ENCODE peak calls at places on chromosome 18, in five cellular contexts. One of them, this sample, is unnamed.

GRCh38 chr18:74946646-74947045 is 262.3 kb downstream of the PTGR3 start:
- DNase-seq in neuronal stem cell: no peak
- DNase-seq in mucosa of descending colon: no peak
- DNase-seq in BJ: no peak
- DNase-seq in heart right ventricle: no peak
- DNase-seq in this sample: no peak

GRCh38 chr18:47750889-47751423 is 179.5 kb downstream of the SMAD2 start:
- DNase-seq in heart right ventricle: no peak
- DNase-seq in mucosa of descending colon: no peak
- DNase-seq in BJ: no peak
- DNase-seq in neuronal stem cell: no peak
- DNase-seq in this sample: no peak

GRCh38 chr18:3248670-3249359 is 1.2 kb downstream of the MYL12A start:
- DNase-seq in neuronal stem cell: no peak
- DNase-seq in BJ: no peak
- DNase-seq in heart right ventricle: no peak
- DNase-seq in mucosa of descending colon: no peak
- DNase-seq in this sample: no peak

GRCh38 chr18:44594779-44595467 is 85.8 kb upstream of the SETBP1 start:
- DNase-seq in mucosa of descending colon: no peak
- DNase-seq in heart right ventricle: no peak
- DNase-seq in BJ: no peak
- DNase-seq in neuronal stem cell: no peak
- DNase-seq in this sample: no peak

GRCh38 chr18:49500136-49500921 is 13.3 kb upstream of the C18orf32 start:
- DNase-seq in mucosa of descending colon: no peak
- DNase-seq in heart right ventricle: no peak
- DNase-seq in BJ: no peak
- DNase-seq in neuronal stem cell: peak; percentile 87
- DNase-seq in this sample: no peak

GRCh38 chr18:79511671-79512301 is 116.1 kb downstream of the NFATC1 start:
- DNase-seq in mucosa of descending colon: peak; percentile 40
- DNase-seq in neuronal stem cell: no peak
- DNase-seq in heart right ventricle: no peak
- DNase-seq in BJ: no peak
- DNase-seq in this sample: no peak

GRCh38 chr18:75544051-75544481 is 116.6 kb upstream of the SMIM21 start:
- DNase-seq in BJ: no peak
- DNase-seq in mucosa of descending colon: no peak
- DNase-seq in heart right ventricle: no peak
- DNase-seq in neuronal stem cell: no peak
- DNase-seq in this sample: no peak

GRCh38 chr18:25399554-25399953 is 47.6 kb upstream of the ZNF521 start:
- DNase-seq in heart right ventricle: no peak
- DNase-seq in BJ: no peak
- DNase-seq in mucosa of descending colon: no peak
- DNase-seq in neuronal stem cell: no peak
- DNase-seq in this sample: no peak

GRCh38 chr18:78630356-78630755 is 349.3 kb upstream of the SALL3 start:
- DNase-seq in neuronal stem cell: no peak
- DNase-seq in heart right ventricle: no peak
- DNase-seq in BJ: no peak
- DNase-seq in mucosa of descending colon: no peak
- DNase-seq in this sample: no peak

GRCh38 chr18:78787751-78788150 is 191.9 kb upstream of the SALL3 start:
- DNase-seq in BJ: no peak
- DNase-seq in heart right ventricle: no peak
- DNase-seq in neuronal stem cell: no peak
- DNase-seq in mucosa of descending colon: no peak
- DNase-seq in this sample: no peak

GRCh38 chr18:31630549-31630948 is 38.9 kb downstream of the TTR start:
- DNase-seq in neuronal stem cell: no peak
- DNase-seq in mucosa of descending colon: no peak
- DNase-seq in BJ: no peak
- DNase-seq in heart right ventricle: no peak
- DNase-seq in this sample: no peak

GRCh38 chr18:75896865-75897264 is 469.4 kb upstream of the SMIM21 start:
- DNase-seq in BJ: no peak
- DNase-seq in neuronal stem cell: no peak
- DNase-seq in heart right ventricle: no peak
- DNase-seq in mucosa of descending colon: no peak
- DNase-seq in this sample: no peak

GRCh38 chr18:46672062-46672970 is 15.3 kb upstream of the LOXHD1 start:
- DNase-seq in mucosa of descending colon: no peak
- DNase-seq in neuronal stem cell: no peak
- DNase-seq in heart right ventricle: no peak
- DNase-seq in BJ: no peak
- DNase-seq in this sample: no peak

GRCh38 chr18:76052196-76052595 is 442.8 kb downstream of the ZNF516 start:
- DNase-seq in heart right ventricle: no peak
- DNase-seq in mucosa of descending colon: no peak
- DNase-seq in BJ: no peak
- DNase-seq in neuronal stem cell: no peak
- DNase-seq in this sample: no peak

GRCh38 chr18:23890589-23890988 is 124.0 kb upstream of the TTC39C start:
- DNase-seq in neuronal stem cell: no peak
- DNase-seq in BJ: peak; percentile 49
- DNase-seq in heart right ventricle: no peak
- DNase-seq in mucosa of descending colon: no peak
- DNase-seq in this sample: no peak

GRCh38 chr18:80210312-80211083 is 36.8 kb downstream of the PARD6G start:
- DNase-seq in mucosa of descending colon: no peak
- DNase-seq in BJ: no peak
- DNase-seq in neuronal stem cell: no peak
- DNase-seq in heart right ventricle: no peak
- DNase-seq in this sample: no peak

GRCh38 chr18:40110455-40110854 is 1844.6 kb upstream of the PIK3C3 start:
- DNase-seq in BJ: no peak
- DNase-seq in neuronal stem cell: no peak
- DNase-seq in heart right ventricle: no peak
- DNase-seq in mucosa of descending colon: no peak
- DNase-seq in this sample: no peak

GRCh38 chr18:55322176-55322735 is 265.7 kb downstream of the TCF4 start:
- DNase-seq in neuronal stem cell: peak; percentile 72
- DNase-seq in mucosa of descending colon: peak; percentile 71
- DNase-seq in BJ: peak; percentile 74
- DNase-seq in heart right ventricle: peak; percentile 84
- DNase-seq in this sample: no peak

GRCh38 chr18:73688851-73689659 is 458.6 kb downstream of the FBXO15 start:
- DNase-seq in heart right ventricle: no peak
- DNase-seq in mucosa of descending colon: no peak
- DNase-seq in BJ: peak; percentile 86
- DNase-seq in neuronal stem cell: peak; percentile 12
- DNase-seq in this sample: no peak

GRCh38 chr18:21327101-21327500 is 85.1 kb downstream of the GREB1L start:
- DNase-seq in neuronal stem cell: no peak
- DNase-seq in heart right ventricle: no peak
- DNase-seq in BJ: no peak
- DNase-seq in mucosa of descending colon: no peak
- DNase-seq in this sample: no peak

GRCh38 chr18:12702221-12703095 is at the start of the genes CEP76 and PSMG2:
- DNase-seq in heart right ventricle: peak; percentile 94
- DNase-seq in neuronal stem cell: peak; percentile 87
- DNase-seq in mucosa of descending colon: peak; percentile 91
- DNase-seq in BJ: peak; percentile 39
- DNase-seq in this sample: peak; percentile 64

GRCh38 chr18:79579807-79580480 is 99.7 kb upstream of the CTDP1 start:
- DNase-seq in BJ: no peak
- DNase-seq in neuronal stem cell: no peak
- DNase-seq in mucosa of descending colon: peak; percentile 29
- DNase-seq in heart right ventricle: no peak
- DNase-seq in this sample: no peak

GRCh38 chr18:67794512-67794911 is 278.0 kb upstream of the DSEL start:
- DNase-seq in mucosa of descending colon: no peak
- DNase-seq in heart right ventricle: no peak
- DNase-seq in neuronal stem cell: no peak
- DNase-seq in BJ: peak; percentile 5
- DNase-seq in this sample: no peak

GRCh38 chr18:56812674-56813073 is 161.5 kb downstream of the WDR7 start:
- DNase-seq in neuronal stem cell: no peak
- DNase-seq in BJ: no peak
- DNase-seq in heart right ventricle: no peak
- DNase-seq in mucosa of descending colon: no peak
- DNase-seq in this sample: no peak

GRCh38 chr18:79947054-79947755 is 4.2 kb downstream of the SLC66A2 start:
- DNase-seq in mucosa of descending colon: peak; percentile 48
- DNase-seq in neuronal stem cell: no peak
- DNase-seq in heart right ventricle: no peak
- DNase-seq in BJ: no peak
- DNase-seq in this sample: no peak

GRCh38 chr18:74994502-74995403 is 214.2 kb downstream of the PTGR3 start:
- DNase-seq in mucosa of descending colon: peak; percentile 54
- DNase-seq in neuronal stem cell: no peak
- DNase-seq in BJ: no peak
- DNase-seq in heart right ventricle: no peak
- DNase-seq in this sample: no peak

GRCh38 chr18:47063070-47063469 is 27.6 kb upstream of the ELOA2 start:
- DNase-seq in BJ: no peak
- DNase-seq in neuronal stem cell: no peak
- DNase-seq in mucosa of descending colon: no peak
- DNase-seq in heart right ventricle: no peak
- DNase-seq in this sample: no peak

DNA sequence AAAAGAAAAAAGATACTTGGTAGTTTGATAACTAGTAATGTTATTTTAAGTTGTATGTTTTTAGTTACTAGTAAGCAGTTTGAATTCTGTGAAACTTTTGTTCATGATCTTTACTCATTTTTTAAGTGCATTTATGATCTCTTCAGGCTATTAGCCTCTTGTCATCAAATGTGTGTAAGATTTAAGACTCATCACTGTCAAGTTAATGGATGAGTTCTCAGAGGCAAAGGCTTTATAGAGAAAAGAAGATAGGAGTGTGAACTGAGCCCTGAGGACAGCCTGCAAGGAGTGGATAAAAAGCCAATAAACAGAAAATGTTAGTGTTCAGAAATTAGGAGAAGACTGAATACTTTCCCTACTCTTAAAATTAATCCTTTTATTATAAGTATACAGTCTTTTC is 13.5 kb downstream of the NDUFV2 start:
- DNase-seq in BJ: no peak
- DNase-seq in mucosa of descending colon: no peak
- DNase-seq in heart right ventricle: no peak
- DNase-seq in neuronal stem cell: no peak
- DNase-seq in this sample: no peak
- H3K36me3 ChIP-seq in BJ: no peaks in the 10 kb centered on the region
- H3K36me3 ChIP-seq in mucosa of descending colon: no peaks in the 10 kb centered on the region
- H3K36me3 ChIP-seq in heart right ventricle: peaks cover 27% of the 10 kb centered on the region
- H3K36me3 ChIP-seq in neuronal stem cell: peaks cover 95% of the 10 kb centered on the region
- H3K36me3 ChIP-seq in this sample: no peaks in the 10 kb centered on the region

GRCh38 chr18:37636831-37637230 is 71.2 kb upstream of the CELF4 start:
- DNase-seq in BJ: no peak
- DNase-seq in heart right ventricle: no peak
- DNase-seq in mucosa of descending colon: no peak
- DNase-seq in neuronal stem cell: no peak
- DNase-seq in this sample: no peak

GRCh38 chr18:37640504-37640903 is 74.9 kb upstream of the CELF4 start:
- DNase-seq in heart right ventricle: no peak
- DNase-seq in mucosa of descending colon: no peak
- DNase-seq in BJ: no peak
- DNase-seq in neuronal stem cell: no peak
- DNase-seq in this sample: no peak

GRCh38 chr18:37641573-37641972 is 76.0 kb upstream of the CELF4 start:
- DNase-seq in neuronal stem cell: no peak
- DNase-seq in heart right ventricle: no peak
- DNase-seq in BJ: no peak
- DNase-seq in mucosa of descending colon: no peak
- DNase-seq in this sample: no peak

GRCh38 chr18:37637451-37637850 is 71.9 kb upstream of the CELF4 start:
- DNase-seq in mucosa of descending colon: no peak
- DNase-seq in BJ: no peak
- DNase-seq in heart right ventricle: no peak
- DNase-seq in neuronal stem cell: no peak
- DNase-seq in this sample: no peak

DNA sequence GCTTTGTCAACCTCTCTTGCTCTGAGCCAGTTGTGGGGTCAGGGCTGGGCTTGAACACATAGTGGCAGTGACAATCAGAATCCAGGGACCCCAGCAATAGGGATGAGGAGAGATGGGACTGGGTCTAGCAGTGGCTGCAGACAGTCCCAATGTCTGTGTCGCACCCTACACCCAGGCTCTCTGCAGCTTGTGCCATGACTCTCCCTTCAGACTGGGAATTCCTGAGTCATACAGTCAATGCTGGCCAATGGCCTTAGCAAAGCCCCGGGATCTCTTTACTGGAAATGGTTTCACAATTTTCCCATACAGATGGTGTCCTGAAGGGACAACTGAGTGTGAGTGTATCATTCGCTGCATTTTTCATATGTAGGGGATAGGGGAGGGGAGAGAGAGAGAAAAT is 74.2 kb upstream of the CELF4 start:
- DNase-seq in heart right ventricle: no peak
- DNase-seq in mucosa of descending colon: no peak
- DNase-seq in neuronal stem cell: no peak
- DNase-seq in BJ: no peak
- DNase-seq in this sample: no peak
- H3K4me3 ChIP-seq in heart right ventricle: no peak overlapping the region
- H3K4me3 ChIP-seq in mucosa of descending colon: no peak overlapping the region
- H3K4me3 ChIP-seq in neuronal stem cell: no peak overlapping the region
- H3K4me3 ChIP-seq in BJ: no peak overlapping the region
- H3K4me3 ChIP-seq in this sample: no peak overlapping the region

DNA sequence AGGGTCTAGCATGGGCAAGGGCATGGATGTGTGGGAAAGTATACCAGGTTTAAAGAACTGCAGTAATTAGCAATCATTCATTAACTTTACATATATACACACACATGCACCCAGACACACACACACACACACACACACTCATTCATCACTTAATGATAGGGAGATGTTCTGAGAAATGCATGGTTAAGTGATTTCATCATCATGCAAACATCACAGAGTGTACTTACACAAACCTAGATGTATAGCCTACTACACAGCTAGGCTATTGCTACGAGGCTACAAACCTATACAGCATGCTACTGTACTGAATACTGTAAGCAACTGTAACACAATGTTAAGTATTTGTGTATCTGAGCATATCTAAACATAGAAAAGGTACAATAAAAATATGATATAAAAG is 83.6 kb downstream of the COLEC12 start:
- DNase-seq in heart right ventricle: no peak
- DNase-seq in neuronal stem cell: no peak
- DNase-seq in mucosa of descending colon: no peak
- DNase-seq in BJ: no peak
- DNase-seq in this sample: no peak
- H3K36me3 ChIP-seq in heart right ventricle: no peaks in the 10 kb centered on the region
- H3K36me3 ChIP-seq in neuronal stem cell: no peaks in the 10 kb centered on the region
- H3K36me3 ChIP-seq in mucosa of descending colon: no peaks in the 10 kb centered on the region
- H3K36me3 ChIP-seq in BJ: no peaks in the 10 kb centered on the region
- H3K36me3 ChIP-seq in this sample: no peaks in the 10 kb centered on the region

GRCh38 chr18:34709631-34710429 is at the start of gene DTNA:
- DNase-seq in heart right ventricle: no peak
- DNase-seq in mucosa of descending colon: no peak
- DNase-seq in BJ: peak; percentile 90
- DNase-seq in neuronal stem cell: peak; percentile 63
- DNase-seq in this sample: no peak
- H3K4me3 ChIP-seq in heart right ventricle: peak within 1 kb of the TSS; percentile 43
- H3K4me3 ChIP-seq in mucosa of descending colon: no peak within 1 kb of the TSS
- H3K4me3 ChIP-seq in BJ: peak within 1 kb of the TSS; percentile 23
- H3K4me3 ChIP-seq in neuronal stem cell: peak within 1 kb of the TSS; percentile 30
- H3K4me3 ChIP-seq in this sample: no peak within 1 kb of the TSS

GRCh38 chr18:62521588-62521987 is 1.2 kb upstream of the ZCCHC2 start:
- DNase-seq in heart right ventricle: no peak
- DNase-seq in mucosa of descending colon: no peak
- DNase-seq in neuronal stem cell: no peak
- DNase-seq in BJ: no peak
- DNase-seq in this sample: no peak
- H3K36me3 ChIP-seq in heart right ventricle: no peaks in the 10 kb centered on the region
- H3K36me3 ChIP-seq in mucosa of descending colon: no peaks in the 10 kb centered on the region
- H3K36me3 ChIP-seq in neuronal stem cell: no peaks in the 10 kb centered on the region
- H3K36me3 ChIP-seq in BJ: no peaks in the 10 kb centered on the region
- H3K36me3 ChIP-seq in this sample: no peaks in the 10 kb centered on the region

GRCh38 chr18:7382631-7383335 is 151.9 kb downstream of the LRRC30 start:
- DNase-seq in mucosa of descending colon: no peak
- DNase-seq in heart right ventricle: no peak
- DNase-seq in BJ: no peak
- DNase-seq in neuronal stem cell: no peak
- DNase-seq in this sample: no peak
- H3K4me3 ChIP-seq in mucosa of descending colon: no peak overlapping the region
- H3K4me3 ChIP-seq in heart right ventricle: no peak overlapping the region
- H3K4me3 ChIP-seq in BJ: no peak overlapping the region
- H3K4me3 ChIP-seq in neuronal stem cell: no peak overlapping the region
- H3K4me3 ChIP-seq in this sample: no peak overlapping the region